ENCODE peak calls at places on chromosomes 16 and 17, in seven cellular contexts. One of them, this sample, is unnamed.

GRCh38 chr16:54027126-54027922 is 259.3 kb downstream of the IRX3 start:
- DNase-seq in HCT116: no peak
- DNase-seq in H1: no peak
- DNase-seq in SK-N-SH: peak
- DNase-seq in HepG2: no peak
- DNase-seq in K562: no peak
- DNase-seq in GM12878: no peak
- DNase-seq in this sample: no peak

GRCh38 chr17:82072827-82073226 is 7.2 kb upstream of the DUS1L start:
- DNase-seq in HCT116: no peak
- DNase-seq in H1: no peak
- DNase-seq in SK-N-SH: no peak
- DNase-seq in HepG2: no peak
- DNase-seq in K562: no peak
- DNase-seq in GM12878: no peak
- DNase-seq in this sample: no peak

GRCh38 chr16:1548234-1548633 is 14.8 kb downstream of the TMEM204 start:
- DNase-seq in HCT116: no peak
- DNase-seq in H1: no peak
- DNase-seq in SK-N-SH: no peak
- DNase-seq in HepG2: no peak
- DNase-seq in K562: no peak
- DNase-seq in GM12878: no peak
- DNase-seq in this sample: no peak

GRCh38 chr17:55134486-55135157 is 130.1 kb upstream of the HLF start:
- DNase-seq in HCT116: no peak
- DNase-seq in H1: no peak
- DNase-seq in SK-N-SH: no peak
- DNase-seq in HepG2: no peak
- DNase-seq in K562: no peak
- DNase-seq in GM12878: no peak
- DNase-seq in this sample: no peak

GRCh38 chr17:78039581-78039980 is 81.1 kb downstream of the TNRC6C start:
- DNase-seq in HCT116: no peak
- DNase-seq in H1: no peak
- DNase-seq in SK-N-SH: peak
- DNase-seq in HepG2: no peak
- DNase-seq in K562: no peak
- DNase-seq in GM12878: no peak
- DNase-seq in this sample: no peak

GRCh38 chr16:67459858-67460144 is 21.2 kb downstream of the ATP6V0D1 start:
- DNase-seq in HCT116: no peak
- DNase-seq in H1: no peak
- DNase-seq in SK-N-SH: no peak
- DNase-seq in HepG2: no peak
- DNase-seq in K562: no peak
- DNase-seq in GM12878: no peak
- DNase-seq in this sample: no peak

GRCh38 chr17:62587554-62587953 is 39.9 kb upstream of the MRC2 start:
- DNase-seq in HCT116: no peak
- DNase-seq in H1: no peak
- DNase-seq in SK-N-SH: no peak
- DNase-seq in HepG2: no peak
- DNase-seq in K562: no peak
- DNase-seq in GM12878: no peak
- DNase-seq in this sample: no peak

GRCh38 chr16:88455610-88456355 is 2.7 kb downstream of the ZFPM1 start:
- DNase-seq in HCT116: peak
- DNase-seq in H1: peak
- DNase-seq in SK-N-SH: peak
- DNase-seq in HepG2: peak
- DNase-seq in K562: peak
- DNase-seq in GM12878: peak
- DNase-seq in this sample: peak

GRCh38 chr17:38728290-38728831 is 1.8 kb upstream of the CISD3 start:
- DNase-seq in HCT116: no peak
- DNase-seq in H1: no peak
- DNase-seq in SK-N-SH: no peak
- DNase-seq in HepG2: no peak
- DNase-seq in K562: peak
- DNase-seq in GM12878: peak
- DNase-seq in this sample: no peak

GRCh38 chr17:65559802-65560627 is 1.4 kb downstream of the AXIN2 start:
- DNase-seq in HCT116: no peak
- DNase-seq in H1: peak
- DNase-seq in SK-N-SH: peak
- DNase-seq in HepG2: peak
- DNase-seq in K562: no peak
- DNase-seq in GM12878: no peak
- DNase-seq in this sample: no peak

GRCh38 chr16:57039148-57039812 is 49.9 kb downstream of the NLRC5 start:
- DNase-seq in HCT116: no peak
- DNase-seq in H1: no peak
- DNase-seq in SK-N-SH: no peak
- DNase-seq in HepG2: no peak
- DNase-seq in K562: no peak
- DNase-seq in GM12878: peak
- DNase-seq in this sample: no peak

GRCh38 chr17:7705269-7706255 is 560 bp downstream of the EFNB3 start:
- DNase-seq in HCT116: no peak
- DNase-seq in H1: no peak
- DNase-seq in SK-N-SH: peak
- DNase-seq in HepG2: no peak
- DNase-seq in K562: no peak
- DNase-seq in GM12878: no peak
- DNase-seq in this sample: no peak

GRCh38 chr17:1945621-1946020 is 79.5 kb downstream of the RTN4RL1 start:
- DNase-seq in HCT116: no peak
- DNase-seq in H1: no peak
- DNase-seq in SK-N-SH: no peak
- DNase-seq in HepG2: no peak
- DNase-seq in K562: no peak
- DNase-seq in GM12878: no peak
- DNase-seq in this sample: peak

GRCh38 chr17:68398731-68399637 is 58.3 kb downstream of the WIPI1 start:
- DNase-seq in HCT116: peak
- DNase-seq in H1: peak
- DNase-seq in SK-N-SH: peak
- DNase-seq in HepG2: peak
- DNase-seq in K562: peak
- DNase-seq in GM12878: no peak
- DNase-seq in this sample: peak

GRCh38 chr17:58325289-58325726 is 3.3 kb downstream of the TSPOAP1 start:
- DNase-seq in HCT116: no peak
- DNase-seq in H1: peak
- DNase-seq in SK-N-SH: peak
- DNase-seq in HepG2: no peak
- DNase-seq in K562: no peak
- DNase-seq in GM12878: no peak
- DNase-seq in this sample: no peak

GRCh38 chr17:19904924-19905323 is 37.2 kb upstream of the ULK2 start:
- DNase-seq in HCT116: no peak
- DNase-seq in H1: no peak
- DNase-seq in SK-N-SH: no peak
- DNase-seq in HepG2: no peak
- DNase-seq in K562: no peak
- DNase-seq in GM12878: no peak
- DNase-seq in this sample: no peak

GRCh38 chr16:12796498-12796897 is 7.2 kb downstream of the CPPED1 start:
- DNase-seq in HCT116: no peak
- DNase-seq in H1: no peak
- DNase-seq in SK-N-SH: no peak
- DNase-seq in HepG2: no peak
- DNase-seq in K562: no peak
- DNase-seq in GM12878: no peak
- DNase-seq in this sample: no peak

GRCh38 chr17:2749784-2750181 is 331 bp upstream of the CCDC92B start:
- DNase-seq in HCT116: peak
- DNase-seq in H1: peak
- DNase-seq in SK-N-SH: peak
- DNase-seq in HepG2: peak
- DNase-seq in K562: peak
- DNase-seq in GM12878: peak
- DNase-seq in this sample: peak

GRCh38 chr17:17416007-17416399 is 60.8 kb upstream of the MED9 start:
- DNase-seq in HCT116: peak
- DNase-seq in H1: no peak
- DNase-seq in SK-N-SH: peak
- DNase-seq in HepG2: peak
- DNase-seq in K562: peak
- DNase-seq in GM12878: peak
- DNase-seq in this sample: peak
- TF ChIP-seq JUND in HCT116: no peak
- TF ChIP-seq JUND in H1: no peak
- TF ChIP-seq JUND in SK-N-SH: no peak
- TF ChIP-seq JUND in HepG2: no peak
- TF ChIP-seq JUND in K562: no peak
- TF ChIP-seq JUND in GM12878: no peak
- TF ChIP-seq JUND in this sample: no peak

DNA sequence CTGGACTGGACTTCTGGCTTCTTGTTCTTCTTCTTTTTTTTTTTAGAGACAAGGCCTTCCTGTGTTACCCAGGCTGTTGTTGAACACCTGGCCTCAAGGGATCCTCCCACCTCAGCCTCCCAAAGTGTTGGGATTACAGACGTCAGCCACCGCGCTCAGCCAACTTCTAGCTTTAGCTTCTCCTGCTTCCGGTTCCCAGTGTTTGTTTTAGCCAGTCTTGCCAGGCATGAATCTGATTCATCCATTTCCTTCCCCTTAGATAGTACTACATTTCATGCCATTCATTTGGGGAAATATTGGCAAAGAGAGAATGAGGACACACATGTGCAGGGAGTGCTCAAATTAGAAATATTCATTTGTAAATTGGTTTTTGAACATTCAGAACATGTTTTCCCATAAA is 12.1 kb upstream of the NDUFAB1 start:
- DNase-seq in HCT116: no peak
- DNase-seq in H1: no peak
- DNase-seq in SK-N-SH: no peak
- DNase-seq in HepG2: no peak
- DNase-seq in K562: no peak
- DNase-seq in GM12878: no peak
- DNase-seq in this sample: no peak
- TF ChIP-seq JUND in HCT116: no peak
- TF ChIP-seq JUND in H1: no peak
- TF ChIP-seq JUND in SK-N-SH: no peak
- TF ChIP-seq JUND in HepG2: no peak
- TF ChIP-seq JUND in K562: no peak
- TF ChIP-seq JUND in GM12878: no peak
- TF ChIP-seq JUND in this sample: no peak

DNA sequence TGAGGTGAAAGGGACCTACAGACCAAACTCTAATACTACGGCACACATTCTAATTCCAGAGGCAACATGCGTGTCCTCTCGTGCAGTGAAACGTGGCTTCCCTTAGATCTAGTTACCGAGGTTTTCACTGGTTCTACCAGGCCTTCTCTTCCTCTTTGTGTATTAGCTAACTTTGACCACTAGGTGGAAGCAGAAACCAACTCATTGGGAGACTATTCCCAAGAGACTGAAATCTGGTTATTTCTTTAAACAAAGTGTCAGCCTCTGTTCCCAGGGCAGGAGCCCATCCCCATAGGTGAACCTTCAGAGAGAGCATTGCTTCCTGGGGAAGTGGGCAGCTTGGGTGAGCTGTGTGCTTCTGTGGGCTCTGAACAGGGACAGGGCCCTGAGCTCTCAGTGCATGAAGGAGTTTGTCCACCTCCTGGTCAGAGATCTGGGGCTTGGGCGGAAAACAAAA is 19.7 kb upstream of the RCVRN start:
- DNase-seq in HCT116: peak
- DNase-seq in H1: no peak
- DNase-seq in SK-N-SH: peak
- DNase-seq in HepG2: peak
- DNase-seq in K562: peak
- DNase-seq in GM12878: peak
- DNase-seq in this sample: peak
- TF ChIP-seq JUND in HCT116: no peak
- TF ChIP-seq JUND in H1: no peak
- TF ChIP-seq JUND in SK-N-SH: no peak
- TF ChIP-seq JUND in HepG2: no peak
- TF ChIP-seq JUND in K562: no peak
- TF ChIP-seq JUND in GM12878: no peak
- TF ChIP-seq JUND in this sample: no peak

GRCh38 chr16:4697867-4698291 is 4.5 kb downstream of the NUDT16L1 start:
- DNase-seq in HCT116: no peak
- DNase-seq in H1: no peak
- DNase-seq in SK-N-SH: no peak
- DNase-seq in HepG2: no peak
- DNase-seq in K562: no peak
- DNase-seq in GM12878: no peak
- DNase-seq in this sample: no peak

GRCh38 chr16:4695473-4696171 is 2.3 kb downstream of the NUDT16L1 start:
- DNase-seq in HCT116: no peak
- DNase-seq in H1: no peak
- DNase-seq in SK-N-SH: no peak
- DNase-seq in HepG2: no peak
- DNase-seq in K562: no peak
- DNase-seq in GM12878: no peak
- DNase-seq in this sample: no peak

GRCh38 chr16:4696172-4696904 is 3.0 kb downstream of the NUDT16L1 start:
- DNase-seq in HCT116: no peak
- DNase-seq in H1: no peak
- DNase-seq in SK-N-SH: peak
- DNase-seq in HepG2: no peak
- DNase-seq in K562: no peak
- DNase-seq in GM12878: no peak
- DNase-seq in this sample: no peak

GRCh38 chr16:4698321-4699029 is 5.1 kb downstream of the NUDT16L1 start:
- DNase-seq in HCT116: no peak
- DNase-seq in H1: no peak
- DNase-seq in SK-N-SH: peak
- DNase-seq in HepG2: no peak
- DNase-seq in K562: no peak
- DNase-seq in GM12878: no peak
- DNase-seq in this sample: no peak

DNA sequence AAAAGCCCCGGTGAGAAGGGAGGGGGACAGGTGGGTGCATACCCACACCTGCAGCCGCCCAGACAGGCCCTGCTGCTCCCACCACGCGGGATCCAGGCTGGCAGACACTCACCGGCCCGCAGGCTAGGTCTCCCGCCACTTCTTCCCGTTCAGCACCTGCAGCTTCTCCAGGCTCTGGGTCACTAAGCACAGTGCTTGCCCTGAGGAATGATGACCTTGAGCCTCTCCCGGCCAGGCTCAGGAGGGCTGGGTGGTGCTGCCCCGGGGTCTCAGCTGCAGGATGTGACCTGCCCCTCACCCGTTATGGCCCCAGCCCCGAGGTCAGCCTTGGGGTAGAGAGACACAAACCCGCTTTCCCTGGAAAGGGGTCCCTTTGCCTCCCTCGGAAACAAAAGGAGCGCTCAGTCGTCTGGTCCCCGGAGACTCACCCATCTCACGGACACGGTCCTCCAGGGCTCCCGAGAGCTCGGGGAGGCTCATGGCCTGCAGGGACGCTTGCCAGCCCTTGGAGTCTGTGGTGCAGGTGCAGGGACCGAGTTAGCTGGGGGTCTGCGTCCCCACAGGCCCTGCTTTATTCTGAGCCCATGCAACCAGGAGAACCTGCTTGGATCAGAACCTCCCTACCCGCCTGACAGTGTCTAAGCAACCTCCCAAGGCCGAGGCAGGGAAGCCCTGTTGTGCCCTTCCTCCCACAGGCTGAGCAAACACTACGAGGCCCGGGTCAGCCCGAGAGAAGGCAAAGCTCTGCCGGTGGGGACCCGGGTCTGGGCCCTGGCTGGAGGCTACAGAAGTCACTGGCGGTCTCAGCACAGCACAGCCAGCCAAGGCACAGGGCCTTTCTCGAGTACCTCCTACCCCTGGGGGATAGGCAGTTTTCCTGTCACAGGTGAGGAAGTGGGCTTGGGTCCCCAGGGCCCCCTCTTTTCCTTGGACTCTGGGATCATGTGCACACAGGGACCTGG is 3.8 kb downstream of the NUDT16L1 start:
- DNase-seq in HCT116: no peak
- DNase-seq in H1: no peak
- DNase-seq in SK-N-SH: peak
- DNase-seq in HepG2: no peak
- DNase-seq in K562: no peak
- DNase-seq in GM12878: no peak
- DNase-seq in this sample: no peak
- TF ChIP-seq JUND in HCT116: no peak
- TF ChIP-seq JUND in H1: no peak
- TF ChIP-seq JUND in SK-N-SH: no peak
- TF ChIP-seq JUND in HepG2: no peak
- TF ChIP-seq JUND in K562: no peak
- TF ChIP-seq JUND in GM12878: no peak
- TF ChIP-seq JUND in this sample: no peak